ENCODE peak calls at places on chromosomes 6 and 20, in five cellular contexts. One of them, this sample, is unnamed.

GRCh38 chr20:1867495-1868260 is 27.5 kb upstream of the SIRPA start:
- DNase-seq in NB4: peak; percentile 49
- DNase-seq in activated CD8-positive, alpha-beta T cell treated with anti-CD3 and anti-CD28 coated beads for 36 hours: no peak
- DNase-seq in lung: no peak
- DNase-seq in posterior vena cava: no peak
- DNase-seq in this sample: no peak

GRCh38 chr6:47372318-47372717 is 62.6 kb upstream of the TNFRSF21 start:
- DNase-seq in lung: no peak
- DNase-seq in activated CD8-positive, alpha-beta T cell treated with anti-CD3 and anti-CD28 coated beads for 36 hours: no peak
- DNase-seq in posterior vena cava: no peak
- DNase-seq in NB4: no peak
- DNase-seq in this sample: no peak

GRCh38 chr6:167711784-167712183 is 114.9 kb upstream of the AFDN start:
- DNase-seq in posterior vena cava: no peak
- DNase-seq in NB4: no peak
- DNase-seq in activated CD8-positive, alpha-beta T cell treated with anti-CD3 and anti-CD28 coated beads for 36 hours: no peak
- DNase-seq in lung: no peak
- DNase-seq in this sample: no peak

GRCh38 chr20:47263502-47264084 is 92.9 kb downstream of the ZMYND8 start:
- DNase-seq in posterior vena cava: no peak
- DNase-seq in NB4: no peak
- DNase-seq in lung: no peak
- DNase-seq in activated CD8-positive, alpha-beta T cell treated with anti-CD3 and anti-CD28 coated beads for 36 hours: no peak
- DNase-seq in this sample: no peak

GRCh38 chr6:51384736-51385135 is 566.1 kb downstream of the TFAP2B start:
- DNase-seq in lung: no peak
- DNase-seq in posterior vena cava: no peak
- DNase-seq in NB4: no peak
- DNase-seq in activated CD8-positive, alpha-beta T cell treated with anti-CD3 and anti-CD28 coated beads for 36 hours: no peak
- DNase-seq in this sample: no peak

GRCh38 chr6:147204843-147205311 is 660 bp downstream of the STXBP5 start:
- DNase-seq in activated CD8-positive, alpha-beta T cell treated with anti-CD3 and anti-CD28 coated beads for 36 hours: no peak
- DNase-seq in NB4: no peak
- DNase-seq in lung: no peak
- DNase-seq in posterior vena cava: no peak
- DNase-seq in this sample: peak; percentile 26

GRCh38 chr6:131954775-131955107 is 3.6 kb upstream of the CCN2 start:
- DNase-seq in NB4: no peak
- DNase-seq in lung: peak; percentile 80
- DNase-seq in activated CD8-positive, alpha-beta T cell treated with anti-CD3 and anti-CD28 coated beads for 36 hours: no peak
- DNase-seq in posterior vena cava: no peak
- DNase-seq in this sample: peak; percentile 95

GRCh38 chr6:143696327-143697000 is 18.7 kb downstream of the PHACTR2 start:
- DNase-seq in posterior vena cava: no peak
- DNase-seq in NB4: no peak
- DNase-seq in activated CD8-positive, alpha-beta T cell treated with anti-CD3 and anti-CD28 coated beads for 36 hours: no peak
- DNase-seq in lung: no peak
- DNase-seq in this sample: peak; percentile 63

GRCh38 chr6:106619223-106619622 is 10.1 kb downstream of the RTN4IP1 start:
- DNase-seq in lung: no peak
- DNase-seq in posterior vena cava: no peak
- DNase-seq in activated CD8-positive, alpha-beta T cell treated with anti-CD3 and anti-CD28 coated beads for 36 hours: no peak
- DNase-seq in NB4: peak; percentile 46
- DNase-seq in this sample: no peak

GRCh38 chr6:140988780-140989179 is 1143.9 kb upstream of the GJE1 start:
- DNase-seq in lung: no peak
- DNase-seq in posterior vena cava: no peak
- DNase-seq in NB4: no peak
- DNase-seq in activated CD8-positive, alpha-beta T cell treated with anti-CD3 and anti-CD28 coated beads for 36 hours: no peak
- DNase-seq in this sample: no peak

GRCh38 chr6:154112181-154112809 is 73.3 kb downstream of the OPRM1 start:
- DNase-seq in NB4: peak; percentile 20
- DNase-seq in posterior vena cava: no peak
- DNase-seq in activated CD8-positive, alpha-beta T cell treated with anti-CD3 and anti-CD28 coated beads for 36 hours: no peak
- DNase-seq in lung: no peak
- DNase-seq in this sample: peak; percentile 33

GRCh38 chr20:44572551-44573500 is 9.6 kb upstream of the PKIG start:
- DNase-seq in activated CD8-positive, alpha-beta T cell treated with anti-CD3 and anti-CD28 coated beads for 36 hours: no peak
- DNase-seq in NB4: no peak
- DNase-seq in posterior vena cava: no peak
- DNase-seq in lung: no peak
- DNase-seq in this sample: peak; percentile 91

GRCh38 chr20:44477151-44477550 is 1.5 kb downstream of the TTPAL start:
- DNase-seq in activated CD8-positive, alpha-beta T cell treated with anti-CD3 and anti-CD28 coated beads for 36 hours: no peak
- DNase-seq in posterior vena cava: no peak
- DNase-seq in NB4: no peak
- DNase-seq in lung: no peak
- DNase-seq in this sample: no peak

GRCh38 chr6:106334646-106335448 is 9.3 kb upstream of the ATG5 start:
- DNase-seq in posterior vena cava: no peak
- DNase-seq in lung: peak; percentile 52
- DNase-seq in activated CD8-positive, alpha-beta T cell treated with anti-CD3 and anti-CD28 coated beads for 36 hours: peak; percentile 59
- DNase-seq in NB4: peak; percentile 66
- DNase-seq in this sample: peak; percentile 58

GRCh38 chr6:28489366-28490190 is 26.0 kb downstream of the GPX6 start:
- DNase-seq in lung: peak; percentile 82
- DNase-seq in posterior vena cava: no peak
- DNase-seq in activated CD8-positive, alpha-beta T cell treated with anti-CD3 and anti-CD28 coated beads for 36 hours: peak; percentile 72
- DNase-seq in NB4: peak; percentile 95
- DNase-seq in this sample: peak; percentile 79

GRCh38 chr6:47897233-47897632 is 115.4 kb downstream of the OPN5 start:
- DNase-seq in NB4: no peak
- DNase-seq in lung: no peak
- DNase-seq in activated CD8-positive, alpha-beta T cell treated with anti-CD3 and anti-CD28 coated beads for 36 hours: no peak
- DNase-seq in posterior vena cava: no peak
- DNase-seq in this sample: no peak

GRCh38 chr6:305371-306206 is 13.3 kb downstream of the DUSP22 start:
- DNase-seq in NB4: no peak
- DNase-seq in posterior vena cava: peak; percentile 44
- DNase-seq in lung: no peak
- DNase-seq in activated CD8-positive, alpha-beta T cell treated with anti-CD3 and anti-CD28 coated beads for 36 hours: no peak
- DNase-seq in this sample: no peak

GRCh38 chr6:166958926-166959861 is 2.8 kb upstream of the RNASET2 start:
- DNase-seq in NB4: peak; percentile 86
- DNase-seq in lung: no peak
- DNase-seq in posterior vena cava: no peak
- DNase-seq in activated CD8-positive, alpha-beta T cell treated with anti-CD3 and anti-CD28 coated beads for 36 hours: peak; percentile 66
- DNase-seq in this sample: peak; percentile 52

GRCh38 chr6:166503167-166503744 is 83.2 kb downstream of the RAMACL start:
- DNase-seq in posterior vena cava: no peak
- DNase-seq in lung: no peak
- DNase-seq in activated CD8-positive, alpha-beta T cell treated with anti-CD3 and anti-CD28 coated beads for 36 hours: no peak
- DNase-seq in NB4: no peak
- DNase-seq in this sample: no peak